ENCODE peak calls at places on chromosomes 4 and X, in eight cellular contexts. V is GM13977; K is SW480; T is fibroblast of lung; X is foreskin fibroblast; G is epithelial cell of prostate; I is activated naive CD4-positive, alpha-beta T cell; B is stimulated activated CD4-positive, alpha-beta T cell treated with anti-CD3 and anti-CD28 coated beads, Interleukin-4, amount 100 ng/mL, for 24 hours. W is an unnamed sample.

GRCh38 chrX:115940348-115940747 is 230.2 kb upstream of the AGTR2 start:
- DNase-seq in V (peak), G (no peak), B (no peak), K (no peak), I (no peak), T (no peak), X (no peak), W (no peak)

GRCh38 chrX:7192871-7193270 is 44.9 kb upstream of the PUDP start:
- DNase-seq in X (no peak), B (no peak), T (no peak), K (no peak), G (no peak), I (no peak), V (no peak), W (no peak)

GRCh38 chr4:150371869-150372268 is 210.1 kb upstream of the MAB21L2 start:
- DNase-seq in I (no peak), T (no peak), B (no peak), V (no peak), G (no peak), K (no peak), X (no peak), W (no peak)

GRCh38 chr4:174523003-174523693 is 860 bp upstream of the HPGD start:
- DNase-seq in X (no peak), G (no peak), K (peak), V (no peak), I (no peak), T (no peak), B (no peak), W (no peak)

GRCh38 chr4:180542445-180543100 is 1700.6 kb upstream of the TENM3 start:
- DNase-seq in B (no peak), X (no peak), V (no peak), K (no peak), I (no peak), G (peak), T (peak), W (no peak)

GRCh38 chrX:31132803-31133202 is 61.0 kb upstream of the FTHL17 start:
- DNase-seq in I (no peak), X (no peak), B (no peak), K (no peak), T (no peak), G (no peak), V (no peak), W (no peak)

GRCh38 chr4:25834411-25835107 is 28.2 kb downstream of the SEL1L3 start:
- DNase-seq in X (no peak), G (no peak), V (no peak), K (no peak), I (no peak), T (no peak), B (no peak), W (no peak)

GRCh38 chr4:16893141-16893571 is 5.3 kb downstream of the LDB2 start:
- DNase-seq in B (no peak), I (no peak), X (no peak), G (no peak), K (no peak), T (peak), V (no peak), W (no peak)

GRCh38 chr4:52709155-52709554 is 42.1 kb downstream of the ERVMER34-1 start:
- DNase-seq in G (no peak), T (no peak), B (no peak), X (no peak), K (no peak), I (no peak), V (no peak), W (no peak)

GRCh38 chr4:176949022-176949421 is 156.3 kb upstream of the VEGFC start:
- DNase-seq in T (no peak), K (no peak), B (no peak), G (no peak), X (peak), I (no peak), V (no peak), W (no peak)

GRCh38 chrX:80578518-80579105 is 158.4 kb downstream of the TENT5D start:
- DNase-seq in B (no peak), G (no peak), T (peak), I (no peak), K (peak), V (peak), X (no peak), W (no peak)

GRCh38 chrX:110318664-110318968 is 731 bp upstream of the AMMECR1 start:
- DNase-seq in T (no peak), X (no peak), B (no peak), I (no peak), K (no peak), V (no peak), G (no peak), W (no peak)

GRCh38 chr4:11487876-11488545 is 59.3 kb upstream of the HS3ST1 start:
- DNase-seq in X (peak), K (no peak), I (no peak), T (peak), V (no peak), G (no peak), B (no peak), W (no peak)

GRCh38 chrX:109939498-109939897 is 63.4 kb upstream of the TMEM164 start:
- DNase-seq in X (no peak), G (no peak), K (no peak), V (no peak), T (no peak), B (no peak), I (no peak), W (no peak)

GRCh38 chr4:137981277-137981676 is 260.9 kb downstream of the SLC7A11 start:
- DNase-seq in I (no peak), K (no peak), V (no peak), X (peak), G (no peak), T (peak), B (no peak), W (no peak)

GRCh38 chrX:67614414-67614813 is 70.6 kb downstream of the AR start:
- DNase-seq in I (no peak), G (peak), B (no peak), K (no peak), T (peak), X (peak), V (no peak), W (no peak)

GRCh38 chr4:159360549-159360948 is 257.7 kb downstream of the RAPGEF2 start:
- DNase-seq in X (peak), B (no peak), I (no peak), K (no peak), V (no peak), G (peak), T (peak), W (no peak)

GRCh38 chrX:1448793-1449580 is 3.7 kb downstream of the ASMTL start:
- DNase-seq in G (no peak), T (no peak), V (peak), I (no peak), B (peak), K (no peak), X (no peak), W (no peak)

GRCh38 chr4:147157860-147158701 is 212.4 kb upstream of the TTC29 start:
- DNase-seq in B (no peak), I (no peak), K (peak), X (no peak), V (no peak), T (peak), G (peak), W (peak)